ENCODE peak calls at places on chromosomes 3 and 15, in six cellular contexts. C, O, S, B, A and U are unnamed samples.

GRCh38 chr15:76181705-76182107 is 121.9 kb downstream of the TMEM266 start:
- DNase-seq in B (no peak), C (no peak), A (no peak), O (no peak), S (no peak), U (no peak)

GRCh38 chr15:89498574-89498906 is 2.2 kb upstream of the RHCG start:
- DNase-seq in B (peak; percentile 15), S (no peak), C (no peak), A (no peak), O (no peak), U (no peak)

GRCh38 chr3:55621026-55621422 is 133.9 kb upstream of the WNT5A start:
- DNase-seq in C (no peak), O (no peak), B (no peak), S (no peak), A (no peak), U (no peak)

GRCh38 chr3:156359337-156359736 is 195.6 kb downstream of the SSR3 start:
- DNase-seq in B (no peak), S (no peak), C (no peak), O (no peak), A (no peak), U (no peak)

GRCh38 chr3:107957506-107957905 is 133.3 kb downstream of the CD47 start:
- DNase-seq in B (no peak), C (no peak), S (no peak), O (no peak), A (no peak), U (no peak)

GRCh38 chr3:12891985-12892839 is 50.8 kb upstream of the RPL32 start:
- DNase-seq in C (no peak), B (no peak), A (peak; percentile 35), S (no peak), O (peak; percentile 55), U (no peak)

GRCh38 chr15:45387379-45388007 is 9.1 kb upstream of the GATM start:
- DNase-seq in C (no peak), S (no peak), A (no peak), O (peak; percentile 7), B (no peak), U (no peak)

GRCh38 chr15:44719293-44719999 is 8.1 kb downstream of the B2M start:
- DNase-seq in C (no peak), B (no peak), S (no peak), O (no peak), A (no peak), U (no peak)

GRCh38 chr3:128908951-128909350 is 29.5 kb downstream of the ACAD9 start:
- DNase-seq in S (no peak), C (no peak), O (no peak), B (peak; percentile 68), A (no peak), U (no peak)

GRCh38 chr3:178562869-178563232 is 26.6 kb downstream of the KCNMB2 start:
- DNase-seq in C (no peak), A (no peak), S (no peak), B (no peak), O (no peak), U (no peak)

GRCh38 chr3:66138336-66139234 is 82.2 kb upstream of the SLC25A26 start:
- DNase-seq in A (peak; percentile 55), O (peak; percentile 63), S (peak; percentile 69), C (peak; percentile 43), B (no peak), U (peak; percentile 52)

GRCh38 chr15:55795031-55795430 is 52.1 kb upstream of the PRTG start:
- DNase-seq in O (no peak), C (no peak), S (no peak), B (peak; percentile 25), A (no peak), U (no peak)

GRCh38 chr3:17645074-17645698 is 97.2 kb downstream of the TBC1D5 start:
- DNase-seq in A (no peak), O (peak; percentile 71), B (no peak), C (peak; percentile 24), S (no peak), U (no peak)

GRCh38 chr3:153752405-153753027 is 368.7 kb upstream of the ARHGEF26 start:
- DNase-seq in B (no peak), S (no peak), A (no peak), O (no peak), C (no peak), U (peak; percentile 12)

GRCh38 chr3:165642761-165643432 is 194.3 kb downstream of the BCHE start:
- DNase-seq in A (peak; percentile 48), S (peak; percentile 72), O (peak; percentile 87), C (peak; percentile 62), B (no peak), U (no peak)

GRCh38 chr3:147793841-147794240 is 384.7 kb downstream of the ZIC1 start:
- DNase-seq in C (no peak), A (no peak), O (no peak), B (no peak), S (no peak), U (no peak)

GRCh38 chr3:147661916-147662315 is 252.8 kb downstream of the ZIC1 start:
- DNase-seq in O (no peak), S (no peak), B (no peak), C (no peak), A (no peak), U (no peak)

GRCh38 chr3:181274025-181274424 is 284.5 kb upstream of the DNAJC19 start:
- DNase-seq in S (no peak), B (no peak), A (no peak), C (no peak), O (no peak), U (no peak)

GRCh38 chr15:35980719-35981118 is 434.8 kb upstream of the DPH6 start:
- DNase-seq in O (peak; percentile 0), B (no peak), S (no peak), A (no peak), C (no peak), U (no peak)

GRCh38 chr3:168859143-168859542 is 763.4 kb upstream of the GOLIM4 start:
- DNase-seq in O (no peak), S (no peak), B (no peak), C (no peak), A (no peak), U (no peak)

GRCh38 chr3:185928532-185928931 is 9.3 kb downstream of the TRA2B start:
- DNase-seq in S (no peak), A (no peak), B (no peak), C (no peak), O (no peak), U (no peak)

GRCh38 chr15:65069179-65069578 is 1.4 kb upstream of the RASL12 start:
- DNase-seq in A (peak; percentile 50), C (no peak), S (peak; percentile 94), B (no peak), O (no peak), U (no peak)

GRCh38 chr3:24493951-24494615 is 567 bp downstream of the THRB start:
- DNase-seq in A (peak; percentile 66), O (peak; percentile 37), C (peak; percentile 78), S (peak; percentile 91), B (peak; percentile 95), U (peak; percentile 70)

GRCh38 chr15:45242289-45242688 is 9.7 kb upstream of the SLC28A2 start:
- DNase-seq in C (no peak), O (peak; percentile 16), A (no peak), S (no peak), B (no peak), U (no peak)

DNA sequence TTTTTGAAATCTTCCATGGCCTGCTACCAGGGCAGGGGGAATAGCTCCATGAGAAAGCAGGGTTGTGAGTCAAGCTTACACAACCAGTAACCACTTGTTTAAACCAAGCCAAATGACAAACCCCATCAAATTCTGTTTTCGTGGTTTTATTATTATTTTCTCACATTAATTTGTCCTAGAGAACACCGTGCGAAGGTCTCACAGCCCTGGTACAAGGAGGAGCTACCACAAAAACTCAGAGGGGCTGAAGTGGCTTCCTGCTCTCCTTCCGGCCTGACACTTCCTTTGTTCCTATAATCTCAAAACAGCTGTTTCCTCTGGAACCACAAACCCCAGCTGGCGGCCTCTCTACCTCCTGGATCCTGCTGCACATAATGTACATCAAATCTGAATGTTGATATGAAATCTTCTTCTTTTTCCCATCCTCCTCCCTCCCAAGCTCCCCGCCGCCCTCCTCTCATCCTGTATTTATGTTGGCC is 375.9 kb downstream of the MCTP2 start:
- DNase-seq in O (no peak), C (peak; percentile 19), B (peak; percentile 87), A (peak; percentile 17), S (peak; percentile 83), U (peak; percentile 26)
- TF ChIP-seq POLR2A in O (no peak), C (no peak), B (no peak), A (no peak), S (no peak), U (no peak)

GRCh38 chr3:50327943-50328691 is at the start of gene TUSC2:
- DNase-seq in A (peak; percentile 99), B (peak; percentile 100), C (peak; percentile 96), O (peak; percentile 93), S (peak; percentile 99), U (peak; percentile 98)
- TF ChIP-seq POLR2A in A (peak; percentile 87), B (no peak), C (peak; percentile 53), O (peak; percentile 72), S (peak; percentile 76), U (peak; percentile 65)

GRCh38 chr3:14832975-14833722 is 14.4 kb downstream of the FGD5 start:
- DNase-seq in B (no peak), S (peak; percentile 22), A (no peak), C (no peak), O (no peak), U (no peak)
- TF ChIP-seq POLR2A in B (no peak), S (no peak), A (no peak), C (no peak), O (no peak), U (no peak)

GRCh38 chr3:124584245-124584551 is 146.1 kb upstream of the UMPS start:
- DNase-seq in O (no peak), C (no peak), S (no peak), B (peak; percentile 0), A (no peak), U (no peak)

GRCh38 chr3:124587053-124587408 is 143.2 kb upstream of the UMPS start:
- DNase-seq in A (no peak), B (peak; percentile 37), C (no peak), O (no peak), S (no peak), U (no peak)

GRCh38 chr3:124582621-124583437 is 147.4 kb upstream of the UMPS start:
- DNase-seq in S (no peak), C (no peak), A (no peak), B (peak; percentile 21), O (no peak), U (no peak)

GRCh38 chr3:124586126-124587052 is 143.9 kb upstream of the UMPS start:
- DNase-seq in A (no peak), B (peak; percentile 71), C (no peak), S (no peak), O (no peak), U (no peak)

DNA sequence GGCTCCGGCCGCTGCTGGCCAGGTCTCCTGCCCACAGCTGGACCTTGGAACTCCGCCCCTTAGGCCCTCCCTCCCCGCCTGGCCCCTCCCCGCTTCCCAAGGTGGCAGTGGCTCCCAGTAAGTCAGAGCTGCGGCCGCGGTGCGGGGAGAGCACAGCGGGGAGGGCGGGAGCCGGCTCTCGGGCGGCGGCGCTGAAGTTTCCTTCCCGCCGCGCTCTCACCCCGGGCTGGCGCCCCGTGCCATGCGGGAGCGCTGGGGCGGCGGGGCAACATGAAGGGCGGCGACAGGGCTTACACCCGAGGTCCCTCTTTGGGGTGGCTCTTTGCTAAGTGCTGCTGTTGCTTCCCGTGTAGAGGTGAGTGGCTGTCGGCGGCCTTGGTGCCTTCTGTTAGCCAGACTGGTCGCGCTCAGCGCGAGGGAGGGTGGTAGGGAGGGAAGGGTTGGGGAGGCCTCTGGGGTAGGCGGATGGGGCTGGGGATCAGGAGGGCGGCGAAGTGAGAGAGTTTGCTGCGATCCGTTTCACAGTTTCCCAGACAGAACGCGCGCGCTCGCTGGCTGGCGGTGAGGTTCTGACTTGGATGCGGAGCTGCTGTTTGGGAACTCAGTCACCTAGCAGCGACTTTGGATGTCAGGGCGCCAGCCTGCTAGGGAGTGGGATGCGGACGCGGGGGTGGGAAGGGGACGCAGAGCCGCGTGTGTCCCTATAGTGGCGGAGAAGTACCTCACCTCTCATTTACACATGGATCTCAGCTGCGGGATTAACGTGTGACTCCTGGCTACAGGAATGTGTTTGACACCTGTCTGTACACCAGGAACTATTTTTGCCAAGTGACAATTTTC is 145.5 kb upstream of the UMPS start:
- DNase-seq in C (peak; percentile 85), S (peak; percentile 68), O (peak; percentile 69), B (peak; percentile 89), A (peak; percentile 86), U (no peak)
- TF ChIP-seq POLR2A in C (peak; percentile 23), S (no peak), O (peak; percentile 12), B (no peak), A (peak; percentile 81), U (no peak)